ENCODE peak calls at places on chromosome X, in six cellular contexts. One of them, this sample, is unnamed.

GRCh38 chrX:43975747-43976146 is 2.6 kb upstream of the NDP start:
- DNase-seq in HepG2: no peak
- DNase-seq in HCT116: no peak
- DNase-seq in SK-N-SH: no peak
- DNase-seq in GM12878: no peak
- DNase-seq in K562: no peak
- DNase-seq in this sample: peak

GRCh38 chrX:109936114-109936513 is 66.8 kb upstream of the TMEM164 start:
- DNase-seq in GM12878: no peak
- DNase-seq in HepG2: no peak
- DNase-seq in SK-N-SH: no peak
- DNase-seq in HCT116: no peak
- DNase-seq in K562: no peak
- DNase-seq in this sample: no peak

GRCh38 chrX:49183701-49184281 is 2.4 kb downstream of the PRICKLE3 start:
- DNase-seq in HepG2: no peak
- DNase-seq in SK-N-SH: no peak
- DNase-seq in GM12878: no peak
- DNase-seq in HCT116: no peak
- DNase-seq in K562: no peak
- DNase-seq in this sample: no peak

GRCh38 chrX:44228621-44229020 is 114.9 kb downstream of the EFHC2 start:
- DNase-seq in GM12878: no peak
- DNase-seq in HepG2: no peak
- DNase-seq in SK-N-SH: no peak
- DNase-seq in HCT116: no peak
- DNase-seq in K562: no peak
- DNase-seq in this sample: no peak

GRCh38 chrX:153929576-153929975 is 3.5 kb upstream of the ARHGAP4 start:
- DNase-seq in K562: no peak
- DNase-seq in SK-N-SH: no peak
- DNase-seq in HepG2: no peak
- DNase-seq in GM12878: no peak
- DNase-seq in HCT116: no peak
- DNase-seq in this sample: no peak

GRCh38 chrX:7088968-7089615 is 58.4 kb upstream of the STS start:
- DNase-seq in K562: no peak
- DNase-seq in SK-N-SH: no peak
- DNase-seq in HepG2: no peak
- DNase-seq in HCT116: no peak
- DNase-seq in GM12878: no peak
- DNase-seq in this sample: no peak

GRCh38 chrX:140274761-140275525 is 229.9 kb downstream of the SOX3 start:
- DNase-seq in K562: no peak
- DNase-seq in SK-N-SH: no peak
- DNase-seq in HepG2: no peak
- DNase-seq in GM12878: no peak
- DNase-seq in HCT116: no peak
- DNase-seq in this sample: no peak

GRCh38 chrX:20397587-20397986 is 130.9 kb upstream of the RPS6KA3 start:
- DNase-seq in K562: no peak
- DNase-seq in HCT116: no peak
- DNase-seq in SK-N-SH: no peak
- DNase-seq in HepG2: peak
- DNase-seq in GM12878: no peak
- DNase-seq in this sample: no peak

GRCh38 chrX:106177106-106177981 is 9.2 kb downstream of the PWWP3B start:
- DNase-seq in HepG2: no peak
- DNase-seq in HCT116: no peak
- DNase-seq in SK-N-SH: no peak
- DNase-seq in K562: no peak
- DNase-seq in GM12878: no peak
- DNase-seq in this sample: peak

GRCh38 chrX:107574054-107574683 is 54.1 kb upstream of the PRPS1 start:
- DNase-seq in K562: no peak
- DNase-seq in HCT116: no peak
- DNase-seq in GM12878: no peak
- DNase-seq in HepG2: peak
- DNase-seq in SK-N-SH: no peak
- DNase-seq in this sample: no peak

GRCh38 chrX:67347145-67347544 is 196.7 kb upstream of the AR start:
- DNase-seq in K562: no peak
- DNase-seq in GM12878: no peak
- DNase-seq in HCT116: no peak
- DNase-seq in HepG2: no peak
- DNase-seq in SK-N-SH: no peak
- DNase-seq in this sample: no peak

GRCh38 chrX:38260231-38260630 is 39.6 kb upstream of the SRPX start:
- DNase-seq in SK-N-SH: peak
- DNase-seq in K562: peak
- DNase-seq in GM12878: no peak
- DNase-seq in HCT116: peak
- DNase-seq in HepG2: peak
- DNase-seq in this sample: peak

GRCh38 chrX:2694868-2695267 is 3.8 kb downstream of the CD99 start:
- DNase-seq in K562: no peak
- DNase-seq in GM12878: no peak
- DNase-seq in HCT116: no peak
- DNase-seq in SK-N-SH: no peak
- DNase-seq in HepG2: no peak
- DNase-seq in this sample: no peak

GRCh38 chrX:107935664-107936433 is 46.3 kb downstream of the TEX13B start:
- DNase-seq in SK-N-SH: no peak
- DNase-seq in K562: no peak
- DNase-seq in GM12878: no peak
- DNase-seq in HepG2: no peak
- DNase-seq in HCT116: no peak
- DNase-seq in this sample: no peak

GRCh38 chrX:989959-990510 is 222.4 kb downstream of the CRLF2 start:
- DNase-seq in K562: peak
- DNase-seq in HepG2: no peak
- DNase-seq in HCT116: peak
- DNase-seq in GM12878: peak
- DNase-seq in SK-N-SH: no peak
- DNase-seq in this sample: no peak

GRCh38 chrX:30280428-30280827 is 28.8 kb downstream of the NR0B1 start:
- DNase-seq in HCT116: no peak
- DNase-seq in K562: no peak
- DNase-seq in SK-N-SH: no peak
- DNase-seq in HepG2: no peak
- DNase-seq in GM12878: no peak
- DNase-seq in this sample: no peak

GRCh38 chrX:17414057-17414658 is 39.2 kb downstream of the NHS start:
- DNase-seq in HepG2: no peak
- DNase-seq in SK-N-SH: no peak
- DNase-seq in HCT116: no peak
- DNase-seq in K562: no peak
- DNase-seq in GM12878: no peak
- DNase-seq in this sample: no peak

GRCh38 chrX:53050841-53051240 is 2.3 kb downstream of the GPR173 start:
- DNase-seq in SK-N-SH: no peak
- DNase-seq in K562: no peak
- DNase-seq in GM12878: no peak
- DNase-seq in HCT116: no peak
- DNase-seq in HepG2: no peak
- DNase-seq in this sample: no peak

GRCh38 chrX:39452404-39452803 is 645.4 kb downstream of the BCOR start:
- DNase-seq in K562: no peak
- DNase-seq in HCT116: no peak
- DNase-seq in GM12878: no peak
- DNase-seq in HepG2: no peak
- DNase-seq in SK-N-SH: no peak
- DNase-seq in this sample: no peak

GRCh38 chrX:72569786-72570185 is 2.9 kb downstream of the HDAC8 start:
- DNase-seq in HCT116: no peak
- DNase-seq in SK-N-SH: no peak
- DNase-seq in K562: no peak
- DNase-seq in GM12878: no peak
- DNase-seq in HepG2: no peak
- DNase-seq in this sample: no peak

GRCh38 chrX:84932814-84933213 is 70.9 kb upstream of the APOOL start:
- DNase-seq in SK-N-SH: no peak
- DNase-seq in K562: no peak
- DNase-seq in HepG2: no peak
- DNase-seq in HCT116: no peak
- DNase-seq in GM12878: no peak
- DNase-seq in this sample: no peak

GRCh38 chrX:110750526-110751189 is 45.0 kb downstream of the CHRDL1 start:
- DNase-seq in GM12878: no peak
- DNase-seq in HepG2: no peak
- DNase-seq in K562: no peak
- DNase-seq in HCT116: no peak
- DNase-seq in SK-N-SH: no peak
- DNase-seq in this sample: no peak

GRCh38 chrX:1442724-1443367 is 9.9 kb downstream of the ASMTL start:
- DNase-seq in SK-N-SH: no peak
- DNase-seq in HepG2: no peak
- DNase-seq in HCT116: no peak
- DNase-seq in K562: no peak
- DNase-seq in GM12878: no peak
- DNase-seq in this sample: no peak

GRCh38 chrX:51641421-51642021 is 22.8 kb upstream of the CENPVL3 start:
- DNase-seq in SK-N-SH: peak
- DNase-seq in HepG2: peak
- DNase-seq in K562: peak
- DNase-seq in HCT116: peak
- DNase-seq in GM12878: no peak
- DNase-seq in this sample: no peak

GRCh38 chrX:13223868-13224555 is 95.8 kb downstream of the ATXN3L start:
- DNase-seq in HCT116: peak
- DNase-seq in K562: no peak
- DNase-seq in GM12878: no peak
- DNase-seq in HepG2: peak
- DNase-seq in SK-N-SH: no peak
- DNase-seq in this sample: peak

GRCh38 chrX:153771261-153771681 is 7.2 kb downstream of the PLXNB3 start:
- DNase-seq in HepG2: no peak
- DNase-seq in GM12878: no peak
- DNase-seq in SK-N-SH: peak
- DNase-seq in K562: no peak
- DNase-seq in HCT116: no peak
- DNase-seq in this sample: no peak

GRCh38 chrX:39497717-39498265 is 600.0 kb downstream of the BCOR start:
- DNase-seq in GM12878: no peak
- DNase-seq in K562: no peak
- DNase-seq in SK-N-SH: no peak
- DNase-seq in HepG2: no peak
- DNase-seq in HCT116: no peak
- DNase-seq in this sample: no peak

GRCh38 chrX:10120828-10121227 is 35.9 kb upstream of the CLCN4 start:
- DNase-seq in K562: no peak
- DNase-seq in GM12878: no peak
- DNase-seq in HCT116: no peak
- DNase-seq in SK-N-SH: no peak
- DNase-seq in HepG2: no peak
- DNase-seq in this sample: no peak

GRCh38 chrX:10119399-10119990 is 37.3 kb upstream of the CLCN4 start:
- DNase-seq in HCT116: peak
- DNase-seq in HepG2: peak
- DNase-seq in SK-N-SH: peak
- DNase-seq in GM12878: peak
- DNase-seq in K562: peak
- DNase-seq in this sample: peak

GRCh38 chrX:10118530-10118929 is 38.2 kb upstream of the CLCN4 start:
- DNase-seq in GM12878: no peak
- DNase-seq in HepG2: no peak
- DNase-seq in SK-N-SH: no peak
- DNase-seq in K562: no peak
- DNase-seq in HCT116: no peak
- DNase-seq in this sample: no peak

GRCh38 chrX:10124506-10125247 is 32.1 kb upstream of the CLCN4 start:
- DNase-seq in HCT116: no peak
- DNase-seq in GM12878: no peak
- DNase-seq in SK-N-SH: no peak
- DNase-seq in K562: no peak
- DNase-seq in HepG2: no peak
- DNase-seq in this sample: peak

GRCh38 chrX:10121787-10122186 is 35.0 kb upstream of the CLCN4 start:
- DNase-seq in K562: no peak
- DNase-seq in GM12878: no peak
- DNase-seq in SK-N-SH: no peak
- DNase-seq in HCT116: no peak
- DNase-seq in HepG2: no peak
- DNase-seq in this sample: no peak
- TF ChIP-seq JUND in K562: no peak
- TF ChIP-seq JUND in GM12878: no peak
- TF ChIP-seq JUND in SK-N-SH: no peak
- TF ChIP-seq JUND in HCT116: no peak
- TF ChIP-seq JUND in HepG2: no peak
- TF ChIP-seq JUND in this sample: no peak

GRCh38 chrX:41333744-41333993 is 293 bp upstream of the DDX3X start:
- DNase-seq in GM12878: peak
- DNase-seq in HCT116: peak
- DNase-seq in SK-N-SH: no peak
- DNase-seq in K562: no peak
- DNase-seq in HepG2: peak
- DNase-seq in this sample: peak
- TF ChIP-seq JUND in GM12878: no peak
- TF ChIP-seq JUND in HCT116: no peak
- TF ChIP-seq JUND in SK-N-SH: no peak
- TF ChIP-seq JUND in K562: no peak
- TF ChIP-seq JUND in HepG2: no peak
- TF ChIP-seq JUND in this sample: no peak

GRCh38 chrX:132292753-132293152 is 73.5 kb upstream of the RAP2C start:
- DNase-seq in K562: peak
- DNase-seq in HCT116: peak
- DNase-seq in GM12878: peak
- DNase-seq in SK-N-SH: peak
- DNase-seq in HepG2: peak
- DNase-seq in this sample: peak
- TF ChIP-seq JUND in K562: no peak
- TF ChIP-seq JUND in HCT116: no peak
- TF ChIP-seq JUND in GM12878: no peak
- TF ChIP-seq JUND in SK-N-SH: no peak
- TF ChIP-seq JUND in HepG2: no peak
- TF ChIP-seq JUND in this sample: no peak

DNA sequence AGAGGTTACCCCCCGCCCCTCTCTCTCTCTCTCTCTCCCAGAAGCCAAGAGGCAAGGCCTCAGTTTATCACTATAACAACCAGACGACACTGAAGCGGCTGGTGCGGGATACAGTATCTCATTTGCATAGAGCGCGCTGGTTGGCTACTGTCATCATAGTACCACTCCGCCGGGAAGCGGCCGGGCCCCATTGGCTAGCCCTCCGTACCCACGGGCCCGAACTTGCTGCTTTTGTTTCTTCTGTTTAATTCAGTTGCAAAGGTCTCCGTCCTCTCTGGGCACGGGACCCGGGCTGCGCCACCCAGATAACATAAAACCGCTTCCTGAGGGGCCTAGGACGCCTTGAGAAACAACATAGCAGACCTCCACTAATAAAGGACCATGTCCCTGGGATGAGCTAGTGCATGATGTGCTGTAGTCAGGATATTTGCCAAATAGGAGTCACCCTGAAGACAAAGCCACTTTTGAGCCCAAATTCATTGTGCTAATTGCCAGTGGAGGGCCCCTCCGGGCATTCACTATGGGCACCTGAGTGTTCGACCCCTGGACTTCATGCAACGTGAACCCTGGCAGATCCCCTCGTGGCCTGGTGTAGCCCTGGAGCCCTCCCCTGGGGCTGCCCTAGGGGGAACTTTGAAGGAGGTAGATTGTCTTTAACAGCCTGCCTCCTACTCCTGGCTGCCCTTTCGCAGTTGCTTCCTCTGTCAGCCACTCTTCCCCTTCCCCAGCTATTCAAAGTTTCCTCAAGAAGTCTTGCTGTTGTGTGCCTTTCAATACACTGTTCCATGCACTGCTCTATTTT is at the start of gene PCYT1B:
- DNase-seq in K562: peak
- DNase-seq in HepG2: no peak
- DNase-seq in SK-N-SH: peak
- DNase-seq in HCT116: no peak
- DNase-seq in GM12878: no peak
- DNase-seq in this sample: peak
- TF ChIP-seq JUND in K562: no peak
- TF ChIP-seq JUND in HepG2: no peak
- TF ChIP-seq JUND in SK-N-SH: no peak
- TF ChIP-seq JUND in HCT116: no peak
- TF ChIP-seq JUND in GM12878: no peak
- TF ChIP-seq JUND in this sample: no peak

This sample was measured in T47D.